ENCODE peak calls at places on chromosomes 12 and 14, in six cellular contexts. U, J, W, O, D and G are unnamed samples.
A peak's percentile ranks its signal among the peaks of the same experiment; 100 is the strongest.

GRCh38 chr12:67910360-67911292 is 78.6 kb upstream of the IFNG-AS1 start:
- DNase-seq in U (no peak), J (no peak), W (peak; percentile 14), O (peak; percentile 69), D (peak; percentile 79), G (no peak)

GRCh38 chr12:44078273-44078672 is 242.4 kb downstream of the TMEM117 start:
- DNase-seq in U (no peak), J (no peak), W (no peak), O (no peak), D (no peak), G (no peak)

GRCh38 chr14:59829941-59830734 is 40.4 kb downstream of the RTN1 start:
- DNase-seq in U (no peak), J (no peak), W (no peak), O (no peak), D (peak; percentile 39), G (no peak)

GRCh38 chr14:67111031-67111430 is 78.2 kb upstream of the GARIN2 start:
- DNase-seq in U (no peak), J (no peak), W (no peak), O (no peak), D (no peak), G (no peak)

GRCh38 chr12:26406813-26407212 is 211.4 kb downstream of the SSPN start:
- DNase-seq in U (no peak), J (no peak), W (no peak), O (no peak), D (no peak), G (no peak)

GRCh38 chr14:54038724-54039123 is 82.1 kb upstream of the BMP4 start:
- DNase-seq in U (no peak), J (no peak), W (no peak), O (no peak), D (no peak), G (no peak)

GRCh38 chr12:89080797-89081470 is 271.4 kb downstream of the DUSP6 start:
- DNase-seq in U (no peak), J (no peak), W (no peak), O (no peak), D (no peak), G (no peak)

GRCh38 chr12:117457189-117457588 is 95.8 kb upstream of the NOS1 start:
- DNase-seq in U (no peak), J (no peak), W (no peak), O (no peak), D (no peak), G (no peak)

GRCh38 chr12:51812871-51813270 is 35.6 kb downstream of the FIGNL2 start:
- DNase-seq in U (no peak), J (no peak), W (no peak), O (no peak), D (no peak), G (no peak)

GRCh38 chr14:79036506-79036905 is 866.3 kb downstream of the NRXN3 start:
- DNase-seq in U (no peak), J (no peak), W (no peak), O (no peak), D (no peak), G (no peak)

GRCh38 chr12:106308611-106309010 is 6.1 kb downstream of the TCP11L2 start:
- DNase-seq in U (no peak), J (no peak), W (no peak), O (no peak), D (no peak), G (no peak)

GRCh38 chr14:94671870-94672444 is 59.8 kb downstream of the SERPINA3 start:
- DNase-seq in U (no peak), J (no peak), W (no peak), O (no peak), D (peak; percentile 16), G (no peak)

GRCh38 chr14:89284368-89285058 is 132.5 kb downstream of the FOXN3 start:
- DNase-seq in U (no peak), J (no peak), W (no peak), O (no peak), D (peak; percentile 33), G (no peak)

GRCh38 chr14:76516884-76517283 is 140.9 kb downstream of the ESRRB start:
- DNase-seq in U (no peak), J (no peak), W (no peak), O (peak; percentile 89), D (no peak), G (no peak)

GRCh38 chr14:36649872-36650650 is 11.6 kb upstream of the PAX9 start:
- DNase-seq in U (no peak), J (no peak), W (no peak), O (no peak), D (no peak), G (no peak)

GRCh38 chr14:36646664-36647416 is 14.8 kb upstream of the PAX9 start:
- DNase-seq in U (no peak), J (no peak), W (no peak), O (no peak), D (no peak), G (no peak)

GRCh38 chr14:36652542-36653201 is 9.0 kb upstream of the PAX9 start:
- DNase-seq in U (no peak), J (no peak), W (no peak), O (no peak), D (no peak), G (no peak)

GRCh38 chr14:36647827-36648753 is 13.6 kb upstream of the PAX9 start:
- DNase-seq in U (no peak), J (no peak), W (peak; percentile 47), O (no peak), D (peak; percentile 8), G (no peak)

GRCh38 chr14:36647417-36647826 is 14.2 kb upstream of the PAX9 start:
- DNase-seq in U (no peak), J (no peak), W (no peak), O (no peak), D (no peak), G (peak; percentile 69)
- H3K4me3 ChIP-seq in U (no peak overlapping the region), J (peak overlapping the region; percentile 26), W (peak overlapping the region; percentile 51), O (peak overlapping the region; percentile 82), D (no peak overlapping the region), G (peak overlapping the region; percentile 29)

GRCh38 chr14:69500096-69500495 is 15.6 kb downstream of the PLEKHD1 start:
- DNase-seq in U (no peak), J (no peak), W (no peak), O (no peak), D (no peak), G (no peak)

GRCh38 chr14:69501362-69501964 is 16.9 kb downstream of the PLEKHD1 start:
- DNase-seq in U (no peak), J (no peak), W (no peak), O (no peak), D (no peak), G (no peak)

GRCh38 chr14:69499436-69499835 is 14.9 kb downstream of the PLEKHD1 start:
- DNase-seq in U (no peak), J (no peak), W (no peak), O (no peak), D (no peak), G (no peak)

GRCh38 chr14:69504775-69505174 is 20.2 kb downstream of the PLEKHD1 start:
- DNase-seq in U (no peak), J (no peak), W (no peak), O (no peak), D (no peak), G (no peak)

DNA sequence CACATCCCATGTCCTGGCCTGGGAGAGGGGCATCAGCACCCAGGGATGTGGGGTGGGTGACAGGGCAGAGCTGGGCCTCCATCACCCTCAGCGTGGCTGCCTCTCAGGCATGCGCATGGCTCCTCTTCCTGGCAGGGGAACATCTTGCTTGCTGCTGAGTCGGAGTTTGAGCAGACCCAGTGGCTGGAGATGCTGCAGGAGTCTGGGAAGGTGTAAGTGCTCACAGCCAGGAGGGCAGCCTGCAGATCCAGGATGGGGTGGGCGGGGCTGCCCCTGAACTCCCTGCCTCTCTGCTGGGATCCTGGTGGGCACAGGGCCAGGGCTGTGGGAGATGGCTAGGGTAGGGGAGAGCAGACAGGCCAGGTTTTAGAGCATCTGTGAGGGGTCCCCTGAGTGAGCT is 16.2 kb downstream of the PLEKHD1 start:
- DNase-seq in U (no peak), J (no peak), W (no peak), O (no peak), D (no peak), G (no peak)
- H3K27ac ChIP-seq in U (no peak overlapping the region), J (no peak overlapping the region), W (no peak overlapping the region), O (no peak overlapping the region), D (no peak overlapping the region), G (no peak overlapping the region)

DNA sequence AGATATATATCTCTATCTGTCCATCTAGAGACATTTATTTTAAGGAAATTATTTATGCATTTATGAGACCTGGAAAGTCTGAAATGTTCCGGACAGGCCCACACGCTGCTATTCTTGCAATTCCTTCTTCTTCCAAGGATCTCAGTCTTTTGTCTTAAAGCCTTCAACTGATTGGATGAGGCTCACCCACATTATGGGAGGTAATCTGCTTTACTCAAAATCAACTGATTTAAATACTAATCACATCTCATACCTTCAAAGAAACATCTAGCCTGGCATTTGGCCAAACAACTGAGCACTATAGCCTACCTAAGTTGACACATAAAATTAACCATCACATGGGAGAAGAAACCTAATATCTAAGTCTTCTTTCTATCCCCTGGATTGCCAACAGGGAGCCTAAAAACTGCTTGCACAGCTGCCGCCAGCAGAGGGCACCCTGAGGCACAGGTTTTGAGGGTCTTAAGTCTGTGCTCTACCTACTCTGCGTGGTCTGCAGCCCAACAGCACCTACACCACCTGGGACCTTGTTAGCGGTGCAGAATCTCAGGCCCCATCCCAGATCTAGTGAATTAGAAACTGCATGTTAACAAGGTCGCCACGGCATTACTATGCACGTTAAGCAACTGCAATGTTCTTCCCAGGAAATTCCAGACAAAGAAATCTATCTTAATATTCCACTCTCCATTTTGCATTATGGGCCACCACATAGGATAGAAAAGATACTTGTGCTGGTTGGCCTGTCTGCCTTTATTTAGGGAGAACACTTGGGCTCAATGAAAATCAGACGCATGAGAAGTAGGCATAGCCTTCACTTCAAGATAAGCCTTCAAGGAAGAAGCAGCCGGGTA is 249.7 kb downstream of the FOXG1 start:
- DNase-seq in U (peak; percentile 9), J (no peak), W (no peak), O (no peak), D (peak; percentile 1), G (no peak)
- TF ChIP-seq CTCF in U (peak; percentile 11), J (no peak), W (peak; percentile 31), O (peak; percentile 63), D (peak; percentile 95), G (peak; percentile 36)

GRCh38 chr12:39448038-39448437 is 5.1 kb upstream of the KIF21A start:
- DNase-seq in U (no peak), J (no peak), W (no peak), O (no peak), D (no peak), G (no peak)

GRCh38 chr12:39451977-39452376 is 9.1 kb upstream of the KIF21A start:
- DNase-seq in U (no peak), J (no peak), W (no peak), O (no peak), D (no peak), G (no peak)
- H3K4me3 ChIP-seq in U (no peak overlapping the region), J (no peak overlapping the region), W (no peak overlapping the region), O (no peak overlapping the region), D (no peak overlapping the region), G (no peak overlapping the region)

GRCh38 chr14:99575043-99576023 is 28.7 kb downstream of the CCDC85C start:
- DNase-seq in U (peak; percentile 63), J (no peak), W (peak; percentile 58), O (peak; percentile 89), D (no peak), G (peak; percentile 76)

GRCh38 chr14:99574099-99574880 is 29.7 kb downstream of the CCDC85C start:
- DNase-seq in U (peak; percentile 80), J (no peak), W (no peak), O (peak; percentile 32), D (peak; percentile 55), G (no peak)

GRCh38 chr14:99576761-99577705 is 27.0 kb downstream of the CCDC85C start:
- DNase-seq in U (peak; percentile 61), J (no peak), W (no peak), O (no peak), D (no peak), G (no peak)

GRCh38 chr14:99578541-99579044 is 25.4 kb downstream of the CCDC85C start:
- DNase-seq in U (peak; percentile 66), J (no peak), W (no peak), O (no peak), D (no peak), G (no peak)

GRCh38 chr14:99576304-99576703 is 27.7 kb downstream of the CCDC85C start:
- DNase-seq in U (no peak), J (no peak), W (no peak), O (peak; percentile 36), D (no peak), G (no peak)
- H3K27ac ChIP-seq in U (no peak overlapping the region), J (peak overlapping the region; percentile 17), W (peak overlapping the region; percentile 78), O (peak overlapping the region; percentile 73), D (no peak overlapping the region), G (peak overlapping the region; percentile 70)